ENCODE peak calls at places on chromosomes 6 and 20, in four cellular contexts. D is neural progenitor cell; Y is activated CD4-positive, alpha-beta T cell treated with anti-CD3 and anti-CD28 coated beads, Interleukin-2, amount 50 U/mL, for 48 hours; Q is activated CD8-positive, alpha-beta memory T cell treated with anti-CD3 and anti-CD28 coated beads for 1 hour. M is an unnamed sample.

GRCh38 chr6:170032706-170033309 is 258.1 kb downstream of the DLL1 start:
- DNase-seq in Y (no peak), D (no peak), Q (no peak), M (no peak)

GRCh38 chr6:3518356-3518841 is 61.5 kb upstream of the SLC22A23 start:
- DNase-seq in Q (no peak), Y (no peak), D (no peak), M (no peak)

GRCh38 chr6:27145731-27146455 is 101.6 kb upstream of the PRSS16 start:
- DNase-seq in Y (peak), Q (no peak), D (peak), M (no peak)

GRCh38 chr6:145148392-145149175 is 586.7 kb downstream of the EPM2A start:
- DNase-seq in D (no peak), Y (no peak), Q (no peak), M (no peak)

GRCh38 chr6:122153530-122153929 is 245.9 kb upstream of the HSF2 start:
- DNase-seq in D (peak), Q (no peak), Y (no peak), M (no peak)

GRCh38 chr6:160379464-160379863 is 31.3 kb downstream of the SLC22A3 start:
- DNase-seq in D (no peak), Q (no peak), Y (no peak), M (no peak)

GRCh38 chr6:26331809-26332226 is 33.2 kb upstream of the BTN3A2 start:
- DNase-seq in Y (no peak), Q (no peak), D (no peak), M (no peak)

GRCh38 chr20:54200487-54201267 is 7.2 kb upstream of the PFDN4 start:
- DNase-seq in Y (no peak), D (no peak), Q (no peak), M (no peak)

GRCh38 chr6:15375018-15375417 is 129.1 kb downstream of the JARID2 start:
- DNase-seq in Q (no peak), D (no peak), Y (no peak), M (no peak)

GRCh38 chr6:126094411-126094810 is 108.1 kb downstream of the TRMT11 start:
- DNase-seq in Y (no peak), D (no peak), Q (no peak), M (no peak)

GRCh38 chr6:7649037-7649810 is 59.2 kb downstream of the SNRNP48 start:
- DNase-seq in Q (no peak), D (no peak), Y (no peak), M (no peak)

GRCh38 chr6:143598466-143599080 is 79.2 kb upstream of the PHACTR2 start:
- DNase-seq in D (no peak), Q (no peak), Y (no peak), M (no peak)

GRCh38 chr6:5630636-5631035 is 369.3 kb downstream of the FARS2 start:
- DNase-seq in Y (no peak), D (no peak), Q (no peak), M (no peak)

GRCh38 chr20:2602746-2603145 is 49.7 kb upstream of the NOP56 start:
- DNase-seq in D (no peak), Q (no peak), Y (no peak), M (no peak)

GRCh38 chr6:38588631-38589366 is 50.9 kb downstream of the BTBD9 start:
- DNase-seq in D (no peak), Y (no peak), Q (no peak), M (no peak)

GRCh38 chr6:70108230-70108629 is 194.7 kb downstream of the COL9A1 start:
- DNase-seq in Q (no peak), Y (no peak), D (peak), M (no peak)

GRCh38 chr6:138798028-138798427 is 2.1 kb downstream of the ECT2L start:
- DNase-seq in D (no peak), Q (no peak), Y (no peak), M (no peak)

GRCh38 chr6:69732045-69732444 is 64.8 kb downstream of the LMBRD1 start:
- DNase-seq in Q (no peak), Y (no peak), D (no peak), M (no peak)

GRCh38 chr6:158837684-158838625 is 18.8 kb upstream of the EZR start:
- DNase-seq in Q (no peak), Y (no peak), D (peak), M (no peak)

GRCh38 chr6:82979657-82980056 is 86.0 kb downstream of the UBE3D start:
- DNase-seq in D (no peak), Y (no peak), Q (no peak), M (no peak)

GRCh38 chr6:31004285-31004684 is 6.0 kb upstream of the MUC22 start:
- DNase-seq in D (no peak), Q (no peak), Y (peak), M (no peak)

GRCh38 chr20:62691485-62691884 is 17.2 kb upstream of the NTSR1 start:
- DNase-seq in Y (no peak), D (no peak), Q (no peak), M (no peak)

GRCh38 chr6:234706-235372 is 57.4 kb upstream of the DUSP22 start:
- DNase-seq in Y (no peak), D (no peak), Q (no peak), M (no peak)

GRCh38 chr6:33668914-33669313 is 42.6 kb downstream of the UQCC2 start:
- DNase-seq in D (no peak), Q (no peak), Y (peak), M (no peak)

GRCh38 chr6:116059713-116060571 is 749 bp downstream of the FRK start:
- DNase-seq in Q (no peak), D (no peak), Y (no peak), M (no peak)

GRCh38 chr6:70310063-70310694 is 7.3 kb upstream of the COL9A1 start:
- DNase-seq in Q (no peak), Y (no peak), D (peak), M (no peak)

GRCh38 chr6:41442800-41443501 is 103.2 kb upstream of the FOXP4 start:
- DNase-seq in D (peak), Q (no peak), Y (peak), M (no peak)

GRCh38 chr6:159695984-159696383 is 2.9 kb upstream of the SOD2 start:
- DNase-seq in Q (no peak), D (no peak), Y (no peak), M (no peak)

GRCh38 chr20:33127422-33128097 is 40.4 kb upstream of the BPIFA2 start:
- DNase-seq in Q (no peak), Y (no peak), D (peak), M (no peak)

GRCh38 chr6:31730631-31731086 is 1.6 kb upstream of the DDAH2 start:
- DNase-seq in Q (no peak), Y (no peak), D (peak), M (no peak)

GRCh38 chr20:7939663-7940062 is 595 bp downstream of the HAO1 start:
- DNase-seq in D (no peak), Y (no peak), Q (no peak), M (no peak)

GRCh38 chr20:45445805-45446562 is 23.6 kb upstream of the WFDC2 start:
- DNase-seq in D (peak), Y (peak), Q (no peak), M (no peak)

GRCh38 chr6:90008908-90009501 is 114.7 kb downstream of the GJA10 start:
- DNase-seq in D (no peak), Q (no peak), Y (no peak), M (no peak)

M was measured in cortex of kidney.